ENCODE peak calls at places on chromosomes 7 and 10, in ten cellular contexts. R is stomach; Y is OCI-LY7; L is CD4-positive, alpha-beta memory T cell; A is K562; X is GM23248; K is heart left ventricle; E is upper lobe of right lung; V is IMR-90; F is hepatocyte. B is an unnamed sample.

GRCh38 chr7:87934699-87935372 is 785 bp downstream of the ADAM22 start:
- DNase-seq in R (no peak), F (peak; percentile 23), V (no peak), Y (peak; percentile 36), A (no peak), X (peak; percentile 36), L (no peak), K (no peak), E (no peak), B (no peak)

GRCh38 chr7:21169667-21170605 is 257.9 kb upstream of the SP4 start:
- DNase-seq in R (no peak), F (peak; percentile 8), Y (no peak), A (no peak), L (no peak), K (no peak), V (no peak), E (no peak), X (no peak), B (no peak)

GRCh38 chr7:144641389-144642044 is 194.3 kb downstream of the TPK1 start:
- DNase-seq in V (no peak), X (no peak), L (no peak), F (no peak), E (no peak), R (no peak), K (no peak), A (no peak), Y (no peak), B (no peak)

GRCh38 chr7:84949501-84949900 is 237.4 kb downstream of the SEMA3D start:
- DNase-seq in K (no peak), E (no peak), F (no peak), V (no peak), L (no peak), Y (no peak), R (no peak), A (no peak), X (no peak), B (no peak)

GRCh38 chr10:69816963-69817605 is 15.4 kb downstream of the COL13A1 start:
- DNase-seq in Y (no peak), X (no peak), E (no peak), R (no peak), F (no peak), K (no peak), L (no peak), V (no peak), A (no peak), B (no peak)

GRCh38 chr7:41817386-41817785 is 114.5 kb upstream of the INHBA start:
- DNase-seq in R (no peak), L (no peak), A (no peak), K (no peak), V (peak; percentile 80), X (peak; percentile 80), Y (no peak), E (no peak), F (no peak), B (no peak)

GRCh38 chr10:32956365-32957197 is 1.4 kb downstream of the ITGB1 start:
- DNase-seq in A (no peak), K (no peak), L (no peak), R (no peak), X (no peak), Y (no peak), V (no peak), F (no peak), E (no peak), B (no peak)

GRCh38 chr10:110708776-110709443 is 64.8 kb downstream of the RBM20 start:
- DNase-seq in K (peak; percentile 73), V (no peak), X (no peak), E (no peak), Y (no peak), F (no peak), A (no peak), L (no peak), R (no peak), B (no peak)

GRCh38 chr10:132588301-132589013 is 50.9 kb downstream of the INPP5A start:
- DNase-seq in K (peak; percentile 64), A (no peak), X (peak; percentile 16), L (no peak), V (no peak), F (no peak), R (no peak), E (no peak), Y (no peak), B (no peak)

GRCh38 chr7:90424720-90425119 is 21.5 kb downstream of the CLDN12 start:
- DNase-seq in R (no peak), E (no peak), F (no peak), Y (no peak), L (no peak), V (no peak), X (no peak), K (no peak), A (no peak), B (no peak)

DNA sequence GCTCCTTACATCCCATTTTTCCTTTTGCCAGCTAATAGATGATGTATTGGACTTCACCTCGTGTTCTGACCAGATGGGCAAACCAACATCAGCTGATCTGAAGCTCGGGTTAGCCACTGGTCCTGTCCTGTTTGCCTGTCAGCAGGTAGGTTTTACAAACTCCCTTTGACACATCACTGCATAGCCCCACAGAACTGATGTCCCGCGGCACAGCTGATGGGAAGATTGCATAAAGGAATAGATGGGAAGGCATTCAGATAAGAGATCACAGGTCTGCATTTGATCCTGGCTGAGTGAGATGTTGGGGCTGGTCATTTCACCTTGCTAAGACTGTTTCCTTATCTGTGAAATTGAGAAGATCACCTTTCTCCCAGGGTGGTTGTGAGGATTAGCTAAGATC is 37.9 kb downstream of the PDSS1 start:
- DNase-seq in K (no peak), Y (no peak), E (no peak), F (no peak), V (no peak), A (no peak), X (no peak), R (no peak), L (no peak), B (no peak)
- H3K36me3 ChIP-seq in K (peaks cover 72% of the 10 kb centered on the region), Y (peaks cover 97% of the 10 kb centered on the region), E (peaks cover 23% of the 10 kb centered on the region), F (no peaks in the 10 kb centered on the region), V (peaks cover 20% of the 10 kb centered on the region), A (peaks cover 96% of the 10 kb centered on the region), X (peaks cover 15% of the 10 kb centered on the region), R (peaks cover 48% of the 10 kb centered on the region), L (no peaks in the 10 kb centered on the region), B (no peaks in the 10 kb centered on the region)

GRCh38 chr10:11691319-11691755 is 50.8 kb upstream of the ECHDC3 start:
- DNase-seq in L (no peak), V (no peak), R (no peak), A (no peak), Y (no peak), F (no peak), E (no peak), K (peak; percentile 61), X (no peak), B (no peak)
- H3K4me1 ChIP-seq in L (peaks cover 3% of the 10 kb centered on the region), V (no peaks in the 10 kb centered on the region), R (peaks cover 26% of the 10 kb centered on the region), A (peaks cover 17% of the 10 kb centered on the region), Y (peaks cover 35% of the 10 kb centered on the region), F (peaks cover 14% of the 10 kb centered on the region), E (peaks cover under 1% of the 10 kb centered on the region), K (no peaks in the 10 kb centered on the region), X (peaks cover under 1% of the 10 kb centered on the region), B (peaks cover 18% of the 10 kb centered on the region)

GRCh38 chr10:44977287-44978212 is 1.1 kb downstream of the DEPP1 start:
- DNase-seq in F (no peak), Y (no peak), A (no peak), E (no peak), X (no peak), R (no peak), L (no peak), V (no peak), K (peak; percentile 48), B (peak; percentile 59)
- H3K4me3 ChIP-seq in F (peak overlapping the region; percentile 2), Y (no peak overlapping the region), A (no peak overlapping the region), E (peak overlapping the region; percentile 73), X (peak overlapping the region; percentile 65), R (peak overlapping the region; percentile 73), L (no peak overlapping the region), V (peak overlapping the region; percentile 55), K (peak overlapping the region; percentile 60), B (peak overlapping the region; percentile 74)

GRCh38 chr7:155676052-155676451 is 31.6 kb downstream of the RBM33 start:
- DNase-seq in X (no peak), V (no peak), E (no peak), L (no peak), K (no peak), F (no peak), A (no peak), R (no peak), Y (no peak), B (no peak)
- H3K36me3 ChIP-seq in X (peaks cover 30% of the 10 kb centered on the region), V (peaks cover 12% of the 10 kb centered on the region), E (peaks cover 28% of the 10 kb centered on the region), L (peaks cover 13% of the 10 kb centered on the region), K (peaks cover 40% of the 10 kb centered on the region), F (no peaks in the 10 kb centered on the region), A (peaks cover 56% of the 10 kb centered on the region), R (peaks cover 33% of the 10 kb centered on the region), Y (peaks cover 75% of the 10 kb centered on the region), B (no peaks in the 10 kb centered on the region)

B was measured in body of pancreas.